ENCODE peak calls at places on chromosomes 4 and X, in nine cellular contexts. J is GM13976, Y is H9, T is lower leg skin, H is mammary epithelial cell, A is A549, I is Peyer's patch, V is GM13977, L is heart right ventricle. P is an unnamed sample.

GRCh38 chrX:37509349-37509748 is 62.1 kb upstream of the LANCL3 start:
- DNase-seq in J (no peak), Y (no peak), T (no peak), H (peak), A (no peak), I (no peak), V (no peak), L (no peak), P (no peak)

GRCh38 chr4:37693450-37694190 is 7.4 kb upstream of the RELL1 start:
- DNase-seq in J (no peak), Y (no peak), T (no peak), H (peak), A (peak), I (no peak), V (no peak), L (no peak), P (no peak)

GRCh38 chrX:138756234-138756633 is 44.7 kb upstream of the FGF13 start:
- DNase-seq in J (no peak), Y (peak), T (no peak), H (peak), A (no peak), I (no peak), V (no peak), L (peak), P (no peak)

GRCh38 chrX:7252013-7252610 is 104.2 kb upstream of the PUDP start:
- DNase-seq in J (no peak), Y (no peak), T (no peak), H (peak), A (no peak), I (no peak), V (peak), L (no peak), P (no peak)

GRCh38 chrX:44093431-44093830 is 120.2 kb upstream of the NDP start:
- DNase-seq in J (no peak), Y (no peak), T (no peak), H (no peak), A (no peak), I (no peak), V (no peak), L (no peak), P (no peak)

GRCh38 chrX:10828640-10829039 is 208.3 kb upstream of the MID1 start:
- DNase-seq in J (no peak), Y (no peak), T (no peak), H (no peak), A (no peak), I (no peak), V (no peak), L (no peak), P (no peak)

GRCh38 chr4:125547842-125548241 is 233.1 kb downstream of the FAT4 start:
- DNase-seq in J (no peak), Y (no peak), T (no peak), H (no peak), A (no peak), I (no peak), V (no peak), L (no peak), P (no peak)

GRCh38 chr4:65943076-65943475 is 272.8 kb upstream of the EPHA5 start:
- DNase-seq in J (no peak), Y (peak), T (no peak), H (peak), A (peak), I (no peak), V (no peak), L (no peak), P (no peak)

GRCh38 chr4:10183462-10183861 is 66.9 kb upstream of the WDR1 start:
- DNase-seq in J (no peak), Y (no peak), T (no peak), H (no peak), A (no peak), I (no peak), V (no peak), L (no peak), P (no peak)

GRCh38 chr4:150078996-150079581 is 844 bp downstream of the DCLK2 start:
- DNase-seq in J (peak), Y (peak), T (peak), H (peak), A (peak), I (peak), V (peak), L (peak), P (peak)

GRCh38 chr4:40595981-40596380 is 33.7 kb downstream of the RBM47 start:
- DNase-seq in J (no peak), Y (no peak), T (no peak), H (no peak), A (no peak), I (no peak), V (no peak), L (no peak), P (no peak)

GRCh38 chr4:182938213-182938645 is 21.0 kb upstream of the DCTD start:
- DNase-seq in J (peak), Y (peak), T (peak), H (peak), A (peak), I (peak), V (peak), L (peak), P (peak)

GRCh38 chr4:100075486-100076270 is 114.6 kb downstream of the DDIT4L start:
- DNase-seq in J (no peak), Y (no peak), T (no peak), H (peak), A (no peak), I (no peak), V (no peak), L (no peak), P (no peak)

GRCh38 chr4:182354867-182355266 is 111.7 kb downstream of the TENM3 start:
- DNase-seq in J (no peak), Y (no peak), T (no peak), H (peak), A (no peak), I (no peak), V (no peak), L (no peak), P (no peak)

GRCh38 chr4:109708435-109708834 is 5.2 kb upstream of the CASP6 start:
- DNase-seq in J (no peak), Y (no peak), T (no peak), H (no peak), A (no peak), I (no peak), V (no peak), L (no peak), P (no peak)

GRCh38 chrX:33032700-33033099 is 178.6 kb downstream of the DMD start:
- DNase-seq in J (no peak), Y (no peak), T (no peak), H (no peak), A (no peak), I (no peak), V (no peak), L (no peak), P (no peak)

GRCh38 chrX:47644557-47645091 is 5.7 kb downstream of the ELK1 start:
- DNase-seq in J (no peak), Y (peak), T (no peak), H (peak), A (peak), I (no peak), V (no peak), L (no peak), P (no peak)

GRCh38 chr4:15333692-15334633 is 93.9 kb upstream of the C1QTNF7 start:
- DNase-seq in J (no peak), Y (no peak), T (no peak), H (no peak), A (no peak), I (no peak), V (no peak), L (no peak), P (no peak)
- TF ChIP-seq CTCF in J (no peak), Y (no peak), T (no peak), H (no peak), A (no peak), I (no peak), V (no peak), L (no peak), P (no peak)

GRCh38 chr4:5790546-5790857 is 79.5 kb downstream of the EVC start:
- DNase-seq in J (no peak), Y (no peak), T (no peak), H (no peak), A (no peak), I (no peak), V (no peak), L (no peak), P (no peak)
- TF ChIP-seq CTCF in J (no peak), Y (no peak), T (no peak), H (no peak), A (peak), I (no peak), V (no peak), L (peak), P (no peak)

DNA sequence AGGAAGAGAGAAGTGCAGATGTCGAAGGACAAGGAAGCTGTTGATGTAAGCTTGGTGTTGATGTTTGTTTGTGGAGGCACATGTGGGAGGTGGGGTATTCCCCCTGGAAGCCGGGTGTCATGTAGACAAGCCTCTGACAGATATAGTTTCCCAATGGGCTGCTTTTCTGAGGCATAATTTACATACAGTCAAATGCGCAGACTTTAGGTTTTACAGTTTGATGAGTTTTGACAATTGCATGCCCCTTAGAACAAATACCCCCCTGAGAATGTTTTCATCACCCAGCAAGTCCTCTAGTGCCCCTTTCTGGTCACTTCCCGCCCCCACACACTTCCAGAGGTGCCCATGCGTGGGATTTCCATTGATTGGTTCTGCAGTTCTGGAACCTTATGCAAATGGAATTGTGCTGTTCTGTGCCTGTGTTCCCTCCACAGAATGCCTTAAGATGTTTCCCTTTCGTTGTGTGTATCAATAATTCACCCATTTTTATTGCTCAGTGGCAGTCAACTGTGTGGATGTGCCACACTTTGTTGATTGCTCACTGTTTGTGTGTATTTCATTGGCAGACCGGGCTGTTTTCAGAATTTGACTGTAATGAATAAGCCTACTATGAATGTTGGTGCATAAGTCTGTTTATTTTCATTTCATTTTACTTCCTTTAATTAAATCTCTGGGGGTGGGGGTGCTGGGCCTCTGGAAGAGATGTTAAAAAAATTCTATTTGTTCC is 8.5 kb downstream of the EVC start:
- DNase-seq in J (no peak), Y (no peak), T (peak), H (no peak), A (no peak), I (no peak), V (no peak), L (no peak), P (no peak)
- TF ChIP-seq CTCF in J (no peak), Y (peak), T (no peak), H (no peak), A (no peak), I (no peak), V (no peak), L (no peak), P (no peak)

DNA sequence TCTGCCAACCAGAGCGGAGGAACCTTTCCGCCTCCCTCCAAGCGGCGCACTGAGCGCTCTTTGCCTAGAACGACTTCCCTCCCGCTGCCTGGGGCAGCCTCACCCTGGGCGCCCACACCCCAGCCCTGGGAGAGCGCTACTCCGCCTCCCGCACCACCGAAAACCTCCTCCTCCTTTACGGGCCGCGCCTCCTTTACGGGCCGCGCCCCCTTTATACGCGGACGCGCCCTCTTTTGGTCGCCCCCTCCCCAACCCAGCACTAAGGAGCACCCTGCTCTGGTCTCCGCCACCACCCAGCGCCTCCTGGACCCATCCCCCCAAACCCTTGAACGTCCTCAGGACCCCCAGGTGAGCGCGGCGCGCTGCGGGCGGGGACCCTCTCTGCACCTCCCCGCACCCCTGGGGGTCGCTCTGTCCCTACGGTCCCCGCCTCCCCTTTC is 586 bp upstream of the NSG1 start:
- DNase-seq in J (no peak), Y (peak), T (no peak), H (peak), A (no peak), I (no peak), V (peak), L (no peak), P (no peak)
- TF ChIP-seq CTCF in J (no peak), Y (no peak), T (no peak), H (no peak), A (no peak), I (no peak), V (no peak), L (no peak), P (no peak)

GRCh38 chr4:19803406-19803805 is 448.3 kb upstream of the SLIT2 start:
- DNase-seq in J (no peak), Y (no peak), T (no peak), H (no peak), A (no peak), I (no peak), V (no peak), L (no peak), P (no peak)
- TF ChIP-seq CTCF in J (no peak), Y (peak), T (no peak), H (no peak), A (no peak), I (no peak), V (no peak), L (no peak), P (no peak)

GRCh38 chrX:3651272-3651671 is 62.2 kb downstream of the PRKX start:
- DNase-seq in J (no peak), Y (no peak), T (no peak), H (peak), A (no peak), I (no peak), V (peak), L (no peak), P (no peak)
- TF ChIP-seq CTCF in J (peak), Y (peak), T (no peak), H (peak), A (peak), I (peak), V (peak), L (peak), P (no peak)

GRCh38 chr4:24089831-24090531 is 200.1 kb upstream of the PPARGC1A start:
- DNase-seq in J (no peak), Y (no peak), T (no peak), H (no peak), A (no peak), I (no peak), V (no peak), L (no peak), P (no peak)
- TF ChIP-seq CTCF in J (no peak), Y (peak), T (no peak), H (no peak), A (no peak), I (no peak), V (no peak), L (no peak), P (no peak)

GRCh38 chrX:51395807-51396728 is 63.4 kb downstream of the NUDT10 start:
- DNase-seq in J (no peak), Y (peak), T (no peak), H (no peak), A (no peak), I (peak), V (no peak), L (peak), P (peak)
- TF ChIP-seq CTCF in J (no peak), Y (peak), T (no peak), H (no peak), A (no peak), I (peak), V (peak), L (no peak), P (no peak)

GRCh38 chrX:49177338-49177833 is 5.7 kb downstream of the PLP2 start:
- DNase-seq in J (no peak), Y (no peak), T (no peak), H (peak), A (no peak), I (no peak), V (no peak), L (no peak), P (no peak)
- TF ChIP-seq CTCF in J (no peak), Y (peak), T (no peak), H (peak), A (peak), I (peak), V (no peak), L (peak), P (no peak)

GRCh38 chr4:140053185-140053584 is 100.8 kb downstream of the MAML3 start:
- DNase-seq in J (no peak), Y (no peak), T (no peak), H (no peak), A (no peak), I (no peak), V (no peak), L (no peak), P (no peak)

GRCh38 chr4:140054861-140055260 is 99.1 kb downstream of the MAML3 start:
- DNase-seq in J (no peak), Y (no peak), T (no peak), H (no peak), A (no peak), I (no peak), V (no peak), L (no peak), P (no peak)

GRCh38 chr4:140049024-140049923 is 104.7 kb downstream of the MAML3 start:
- DNase-seq in J (no peak), Y (peak), T (no peak), H (peak), A (peak), I (peak), V (peak), L (peak), P (no peak)

GRCh38 chr4:140049924-140050681 is 103.9 kb downstream of the MAML3 start:
- DNase-seq in J (peak), Y (peak), T (no peak), H (no peak), A (peak), I (no peak), V (peak), L (no peak), P (no peak)

GRCh38 chr4:140052050-140052449 is 101.9 kb downstream of the MAML3 start:
- DNase-seq in J (peak), Y (no peak), T (no peak), H (peak), A (no peak), I (no peak), V (peak), L (peak), P (no peak)
- TF ChIP-seq CTCF in J (peak), Y (peak), T (no peak), H (peak), A (peak), I (peak), V (peak), L (peak), P (no peak)